ENCODE peak calls at places on chromosomes 11 and 22, in five cellular contexts. E is astrocyte of the spinal cord, C is cardiac muscle cell, N is HFF-Myc, Y is IMR-90. H is an unnamed sample.

GRCh38 chr11:94144233-94144632 is 15.6 kb downstream of the PANX1 start:
- DNase-seq in E (no peak), C (no peak), N (no peak), Y (no peak), H (no peak)

GRCh38 chr11:57315491-57315890 is 9.3 kb downstream of the TNKS1BP1 start:
- DNase-seq in C (peak), N (no peak), Y (peak), E (peak), H (peak)

GRCh38 chr22:42292726-42293520 is 22.5 kb upstream of the TCF20 start:
- DNase-seq in Y (no peak), E (no peak), N (no peak), C (no peak), H (no peak)

GRCh38 chr11:97909544-97910394 is 1111.0 kb upstream of the CNTN5 start:
- DNase-seq in E (peak), C (peak), Y (peak), N (no peak), H (peak)

GRCh38 chr22:25845985-25846745 is 104.2 kb downstream of the MYO18B start:
- DNase-seq in C (no peak), N (no peak), Y (no peak), E (no peak), H (no peak)

GRCh38 chr11:117816846-117817212 is 7.7 kb downstream of the FXYD2 start:
- DNase-seq in N (no peak), Y (no peak), E (no peak), C (no peak), H (no peak)

GRCh38 chr22:39284983-39285382 is 34.4 kb downstream of the RPL3 start:
- DNase-seq in Y (no peak), E (no peak), N (no peak), C (no peak), H (no peak)

GRCh38 chr11:83172551-83172950 is 15.6 kb downstream of the PCF11 start:
- DNase-seq in N (no peak), E (no peak), C (no peak), Y (no peak), H (no peak)

GRCh38 chr11:115933564-115933963 is 429.3 kb upstream of the CADM1 start:
- DNase-seq in Y (no peak), N (no peak), C (no peak), E (no peak), H (no peak)

GRCh38 chr11:115104851-115105453 is 399.3 kb downstream of the CADM1 start:
- DNase-seq in C (no peak), Y (no peak), E (no peak), N (no peak), H (no peak)

GRCh38 chr22:48414662-48415061 is 1413.0 kb downstream of the BRD1 start:
- DNase-seq in Y (no peak), E (no peak), N (no peak), C (no peak), H (no peak)

GRCh38 chr11:61733120-61733978 is 19.1 kb upstream of the MYRF start:
- DNase-seq in Y (peak), N (peak), E (peak), C (peak), H (peak)

GRCh38 chr22:44460287-44461082 is 37.5 kb downstream of the RTL6 start:
- DNase-seq in C (peak), Y (no peak), N (no peak), E (no peak), H (no peak)

GRCh38 chr11:36122715-36123114 is 166.5 kb downstream of the COMMD9 start:
- DNase-seq in C (peak), E (no peak), Y (no peak), N (no peak), H (no peak)

GRCh38 chr11:111520565-111520964 is 6.0 kb downstream of the HOATZ start:
- DNase-seq in Y (peak), E (peak), N (no peak), C (peak), H (peak)

GRCh38 chr11:94834931-94835330 is 66.8 kb downstream of the AMOTL1 start:
- DNase-seq in N (no peak), C (peak), E (peak), Y (peak), H (peak)

GRCh38 chr22:23110922-23111527 is 30.8 kb downstream of the RSPH14 start:
- DNase-seq in N (no peak), Y (no peak), E (no peak), C (no peak), H (no peak)

GRCh38 chr22:37226514-37226913 is 14.2 kb upstream of the SSTR3 start:
- DNase-seq in Y (no peak), C (no peak), N (no peak), E (no peak), H (no peak)

GRCh38 chr22:37223965-37224551 is 11.8 kb upstream of the SSTR3 start:
- DNase-seq in N (no peak), C (no peak), Y (no peak), E (no peak), H (no peak)

GRCh38 chr22:37224757-37225420 is 12.6 kb upstream of the SSTR3 start:
- DNase-seq in N (no peak), Y (no peak), E (no peak), C (no peak), H (no peak)

GRCh38 chr22:37226087-37226486 is 13.8 kb upstream of the SSTR3 start:
- DNase-seq in E (no peak), Y (no peak), C (no peak), N (no peak), H (no peak)

GRCh38 chr22:37225481-37225880 is 13.2 kb upstream of the SSTR3 start:
- DNase-seq in Y (no peak), N (no peak), E (no peak), C (no peak), H (peak)
- TF ChIP-seq CTCF in Y (no peak), N (peak), E (peak), C (no peak), H (peak)

GRCh38 chr22:49933236-49933921 is 14.9 kb downstream of the CRELD2 start:
- DNase-seq in C (no peak), Y (no peak), E (no peak), N (no peak), H (no peak)
- H3K4me3 ChIP-seq in C (no peak), Y (no peak), E (no peak), N (no peak), H (no peak)

DNA sequence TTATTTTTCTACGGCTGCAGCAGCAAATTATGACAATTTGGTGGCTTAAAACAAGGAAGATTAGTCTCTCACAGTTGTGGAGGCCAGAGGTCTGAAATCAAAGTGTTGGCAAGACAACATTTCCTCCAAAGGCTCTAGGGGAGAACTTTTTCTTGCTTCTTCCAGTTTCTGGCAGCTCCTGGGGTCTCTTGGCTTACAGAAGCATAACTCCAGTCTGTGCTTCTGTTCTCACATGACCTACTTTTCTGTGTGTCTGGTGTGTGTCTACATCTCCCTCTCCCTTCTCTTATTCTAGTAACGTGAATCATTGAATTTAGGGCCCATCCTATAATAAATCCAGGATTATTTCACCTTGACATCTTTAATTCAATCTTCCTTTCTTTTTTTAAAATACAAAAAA is 551.9 kb upstream of the LUZP2 start:
- DNase-seq in E (no peak), C (peak), Y (no peak), N (no peak), H (peak)
- TF ChIP-seq CTCF in E (no peak), C (no peak), Y (no peak), N (no peak), H (no peak)

GRCh38 chr11:65574963-65575567 is 788 bp upstream of the EHBP1L1 start:
- DNase-seq in E (no peak), N (no peak), Y (no peak), C (no peak), H (no peak)
- H3K4me3 ChIP-seq in E (peak), N (peak), Y (peak), C (peak), H (peak)

DNA sequence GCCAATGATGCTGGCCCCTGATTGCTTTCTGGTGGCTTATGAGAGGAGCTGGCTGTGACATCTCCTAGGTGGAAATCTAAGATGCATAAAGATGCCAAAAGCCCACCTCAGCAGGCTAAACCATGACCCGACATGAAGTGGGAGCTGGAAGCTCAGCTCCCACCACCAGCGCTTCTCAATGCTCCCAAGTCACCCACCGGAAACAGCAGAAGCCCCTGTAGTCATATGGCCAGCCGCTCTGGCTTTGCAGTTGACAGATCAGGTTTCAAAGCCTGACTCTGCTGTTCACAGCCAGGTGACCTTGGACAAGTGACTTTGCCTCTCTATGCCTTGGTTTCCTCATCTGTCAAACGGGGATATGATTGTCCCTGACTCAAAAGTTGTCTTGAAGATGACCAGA is 29.1 kb upstream of the ANO1 start:
- DNase-seq in N (no peak), Y (no peak), E (no peak), C (no peak), H (no peak)
- TF ChIP-seq CTCF in N (no peak), Y (no peak), E (no peak), C (no peak), H (no peak)

DNA sequence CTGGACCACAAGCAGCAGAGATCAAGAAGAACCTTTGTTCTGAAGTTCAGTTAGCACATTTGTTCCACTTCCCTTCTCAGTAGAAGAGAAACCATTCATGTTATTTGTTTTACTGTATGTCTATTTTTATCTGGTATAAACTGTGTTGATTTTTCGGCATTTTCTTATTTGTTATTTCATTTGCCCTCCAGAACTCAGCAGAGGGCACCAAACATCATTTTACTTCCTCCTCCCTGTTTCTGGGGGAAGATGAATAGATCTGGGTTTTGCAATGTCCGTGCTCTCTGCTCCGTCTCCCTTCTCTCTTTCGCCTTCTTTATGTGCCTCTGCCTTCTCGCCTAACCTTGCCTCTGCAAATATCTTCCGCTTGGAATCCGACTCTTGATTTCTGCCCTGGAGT is 366.9 kb downstream of the NTM start:
- DNase-seq in Y (no peak), E (peak), N (no peak), C (peak), H (peak)
- H3K4me3 ChIP-seq in Y (no peak), E (no peak), N (no peak), C (no peak), H (no peak)

H was measured in choroid plexus epithelial cell.